ENCODE peak calls at places on chromosomes 12 and 14, in nine cellular contexts. One of them, this sample, is unnamed.

GRCh38 chr14:60563113-60563512 is 54.2 kb downstream of the SIX6 start:
- DNase-seq in tibial nerve: no peak
- DNase-seq in ovary: no peak
- DNase-seq in sigmoid colon: no peak
- DNase-seq in prostate gland: no peak
- DNase-seq in stomach: no peak
- DNase-seq in transverse colon: no peak
- DNase-seq in A549: no peak
- DNase-seq in heart left ventricle: no peak
- DNase-seq in this sample: no peak

GRCh38 chr12:68481181-68481941 is 129.3 kb upstream of the RAP1B start:
- DNase-seq in sigmoid colon: no peak
- DNase-seq in A549: no peak
- DNase-seq in ovary: no peak
- DNase-seq in heart left ventricle: no peak
- DNase-seq in transverse colon: no peak
- DNase-seq in tibial nerve: no peak
- DNase-seq in stomach: no peak
- DNase-seq in prostate gland: no peak
- DNase-seq in this sample: no peak

GRCh38 chr12:89239534-89239933 is 112.8 kb downstream of the DUSP6 start:
- DNase-seq in stomach: no peak
- DNase-seq in ovary: no peak
- DNase-seq in prostate gland: no peak
- DNase-seq in sigmoid colon: no peak
- DNase-seq in tibial nerve: no peak
- DNase-seq in transverse colon: no peak
- DNase-seq in A549: no peak
- DNase-seq in heart left ventricle: no peak
- DNase-seq in this sample: no peak

GRCh38 chr12:104490221-104490620 is 33.5 kb downstream of the CHST11 start:
- DNase-seq in sigmoid colon: no peak
- DNase-seq in tibial nerve: no peak
- DNase-seq in ovary: no peak
- DNase-seq in A549: no peak
- DNase-seq in heart left ventricle: no peak
- DNase-seq in prostate gland: no peak
- DNase-seq in stomach: no peak
- DNase-seq in transverse colon: no peak
- DNase-seq in this sample: peak

GRCh38 chr12:104279164-104279563 is 24.4 kb upstream of the EID3 start:
- DNase-seq in A549: no peak
- DNase-seq in sigmoid colon: no peak
- DNase-seq in ovary: no peak
- DNase-seq in tibial nerve: no peak
- DNase-seq in stomach: no peak
- DNase-seq in prostate gland: no peak
- DNase-seq in heart left ventricle: no peak
- DNase-seq in transverse colon: no peak
- DNase-seq in this sample: no peak

GRCh38 chr14:100246809-100247428 is 8.0 kb downstream of the YY1 start:
- DNase-seq in sigmoid colon: no peak
- DNase-seq in stomach: no peak
- DNase-seq in prostate gland: no peak
- DNase-seq in tibial nerve: no peak
- DNase-seq in heart left ventricle: no peak
- DNase-seq in ovary: no peak
- DNase-seq in A549: peak
- DNase-seq in transverse colon: no peak
- DNase-seq in this sample: no peak

GRCh38 chr12:43797561-43798217 is 8.4 kb downstream of the TWF1 start:
- DNase-seq in tibial nerve: no peak
- DNase-seq in heart left ventricle: no peak
- DNase-seq in A549: no peak
- DNase-seq in ovary: no peak
- DNase-seq in transverse colon: no peak
- DNase-seq in sigmoid colon: no peak
- DNase-seq in stomach: no peak
- DNase-seq in prostate gland: no peak
- DNase-seq in this sample: no peak

GRCh38 chr12:105977256-105978051 is 161.3 kb downstream of the NUAK1 start:
- DNase-seq in tibial nerve: no peak
- DNase-seq in ovary: no peak
- DNase-seq in prostate gland: no peak
- DNase-seq in heart left ventricle: no peak
- DNase-seq in A549: no peak
- DNase-seq in transverse colon: no peak
- DNase-seq in stomach: no peak
- DNase-seq in sigmoid colon: no peak
- DNase-seq in this sample: no peak

GRCh38 chr12:118398878-118399277 is 22.5 kb downstream of the SUDS3 start:
- DNase-seq in ovary: no peak
- DNase-seq in transverse colon: no peak
- DNase-seq in stomach: no peak
- DNase-seq in tibial nerve: no peak
- DNase-seq in sigmoid colon: no peak
- DNase-seq in A549: no peak
- DNase-seq in prostate gland: no peak
- DNase-seq in heart left ventricle: no peak
- DNase-seq in this sample: no peak

GRCh38 chr12:76763746-76764675 is at the start of gene ZDHHC17:
- DNase-seq in heart left ventricle: peak
- DNase-seq in tibial nerve: peak
- DNase-seq in ovary: peak
- DNase-seq in prostate gland: peak
- DNase-seq in stomach: peak
- DNase-seq in A549: peak
- DNase-seq in sigmoid colon: peak
- DNase-seq in transverse colon: peak
- DNase-seq in this sample: peak

GRCh38 chr12:20395791-20396550 is 27.6 kb downstream of the PDE3A start:
- DNase-seq in prostate gland: no peak
- DNase-seq in sigmoid colon: no peak
- DNase-seq in tibial nerve: no peak
- DNase-seq in transverse colon: no peak
- DNase-seq in heart left ventricle: peak
- DNase-seq in stomach: no peak
- DNase-seq in ovary: no peak
- DNase-seq in A549: no peak
- DNase-seq in this sample: no peak

GRCh38 chr14:104221636-104222375 is 83.4 kb downstream of the KIF26A start:
- DNase-seq in stomach: no peak
- DNase-seq in heart left ventricle: no peak
- DNase-seq in A549: no peak
- DNase-seq in sigmoid colon: peak
- DNase-seq in transverse colon: no peak
- DNase-seq in ovary: no peak
- DNase-seq in prostate gland: no peak
- DNase-seq in tibial nerve: no peak
- DNase-seq in this sample: no peak

GRCh38 chr12:109760930-109761630 is 47.5 kb downstream of the FAM222A start:
- DNase-seq in stomach: peak
- DNase-seq in heart left ventricle: no peak
- DNase-seq in tibial nerve: no peak
- DNase-seq in A549: no peak
- DNase-seq in ovary: peak
- DNase-seq in prostate gland: no peak
- DNase-seq in sigmoid colon: peak
- DNase-seq in transverse colon: no peak
- DNase-seq in this sample: peak

GRCh38 chr14:45651906-45652305 is 398.9 kb upstream of the MIS18BP1 start:
- DNase-seq in heart left ventricle: no peak
- DNase-seq in sigmoid colon: no peak
- DNase-seq in A549: no peak
- DNase-seq in stomach: no peak
- DNase-seq in tibial nerve: no peak
- DNase-seq in ovary: no peak
- DNase-seq in transverse colon: no peak
- DNase-seq in prostate gland: no peak
- DNase-seq in this sample: no peak

GRCh38 chr12:124595444-124595843 is 28.0 kb upstream of the NCOR2 start:
- DNase-seq in prostate gland: no peak
- DNase-seq in ovary: no peak
- DNase-seq in transverse colon: no peak
- DNase-seq in tibial nerve: no peak
- DNase-seq in A549: no peak
- DNase-seq in heart left ventricle: no peak
- DNase-seq in stomach: no peak
- DNase-seq in sigmoid colon: no peak
- DNase-seq in this sample: no peak

GRCh38 chr12:124603143-124603542 is 35.7 kb upstream of the NCOR2 start:
- DNase-seq in A549: no peak
- DNase-seq in heart left ventricle: no peak
- DNase-seq in prostate gland: no peak
- DNase-seq in stomach: no peak
- DNase-seq in ovary: no peak
- DNase-seq in tibial nerve: no peak
- DNase-seq in sigmoid colon: no peak
- DNase-seq in transverse colon: no peak
- DNase-seq in this sample: no peak

GRCh38 chr12:124601699-124602098 is 34.3 kb upstream of the NCOR2 start:
- DNase-seq in stomach: no peak
- DNase-seq in heart left ventricle: no peak
- DNase-seq in transverse colon: no peak
- DNase-seq in A549: no peak
- DNase-seq in sigmoid colon: no peak
- DNase-seq in ovary: no peak
- DNase-seq in prostate gland: no peak
- DNase-seq in tibial nerve: no peak
- DNase-seq in this sample: no peak

GRCh38 chr12:124597041-124597440 is 29.6 kb upstream of the NCOR2 start:
- DNase-seq in A549: no peak
- DNase-seq in tibial nerve: no peak
- DNase-seq in sigmoid colon: no peak
- DNase-seq in transverse colon: no peak
- DNase-seq in ovary: no peak
- DNase-seq in heart left ventricle: no peak
- DNase-seq in prostate gland: no peak
- DNase-seq in stomach: no peak
- DNase-seq in this sample: no peak

GRCh38 chr12:124599074-124599999 is 31.9 kb upstream of the NCOR2 start:
- DNase-seq in tibial nerve: no peak
- DNase-seq in transverse colon: no peak
- DNase-seq in A549: no peak
- DNase-seq in stomach: no peak
- DNase-seq in prostate gland: no peak
- DNase-seq in ovary: no peak
- DNase-seq in sigmoid colon: no peak
- DNase-seq in heart left ventricle: no peak
- DNase-seq in this sample: no peak
- TF ChIP-seq CTCF in tibial nerve: no peak
- TF ChIP-seq CTCF in transverse colon: no peak
- TF ChIP-seq CTCF in A549: no peak
- TF ChIP-seq CTCF in stomach: no peak
- TF ChIP-seq CTCF in prostate gland: no peak
- TF ChIP-seq CTCF in ovary: no peak
- TF ChIP-seq CTCF in sigmoid colon: no peak
- TF ChIP-seq CTCF in heart left ventricle: no peak
- TF ChIP-seq CTCF in this sample: peak

GRCh38 chr12:96489392-96490056 is at the start of gene CFAP54:
- DNase-seq in ovary: peak
- DNase-seq in heart left ventricle: peak
- DNase-seq in stomach: peak
- DNase-seq in transverse colon: peak
- DNase-seq in tibial nerve: peak
- DNase-seq in prostate gland: peak
- DNase-seq in sigmoid colon: peak
- DNase-seq in A549: peak
- DNase-seq in this sample: peak
- H3K27ac ChIP-seq in ovary: peak
- H3K27ac ChIP-seq in heart left ventricle: no peak
- H3K27ac ChIP-seq in stomach: peak
- H3K27ac ChIP-seq in transverse colon: peak
- H3K27ac ChIP-seq in tibial nerve: peak
- H3K27ac ChIP-seq in prostate gland: no peak
- H3K27ac ChIP-seq in sigmoid colon: peak
- H3K27ac ChIP-seq in A549: peak
- H3K27ac ChIP-seq in this sample: no peak

DNA sequence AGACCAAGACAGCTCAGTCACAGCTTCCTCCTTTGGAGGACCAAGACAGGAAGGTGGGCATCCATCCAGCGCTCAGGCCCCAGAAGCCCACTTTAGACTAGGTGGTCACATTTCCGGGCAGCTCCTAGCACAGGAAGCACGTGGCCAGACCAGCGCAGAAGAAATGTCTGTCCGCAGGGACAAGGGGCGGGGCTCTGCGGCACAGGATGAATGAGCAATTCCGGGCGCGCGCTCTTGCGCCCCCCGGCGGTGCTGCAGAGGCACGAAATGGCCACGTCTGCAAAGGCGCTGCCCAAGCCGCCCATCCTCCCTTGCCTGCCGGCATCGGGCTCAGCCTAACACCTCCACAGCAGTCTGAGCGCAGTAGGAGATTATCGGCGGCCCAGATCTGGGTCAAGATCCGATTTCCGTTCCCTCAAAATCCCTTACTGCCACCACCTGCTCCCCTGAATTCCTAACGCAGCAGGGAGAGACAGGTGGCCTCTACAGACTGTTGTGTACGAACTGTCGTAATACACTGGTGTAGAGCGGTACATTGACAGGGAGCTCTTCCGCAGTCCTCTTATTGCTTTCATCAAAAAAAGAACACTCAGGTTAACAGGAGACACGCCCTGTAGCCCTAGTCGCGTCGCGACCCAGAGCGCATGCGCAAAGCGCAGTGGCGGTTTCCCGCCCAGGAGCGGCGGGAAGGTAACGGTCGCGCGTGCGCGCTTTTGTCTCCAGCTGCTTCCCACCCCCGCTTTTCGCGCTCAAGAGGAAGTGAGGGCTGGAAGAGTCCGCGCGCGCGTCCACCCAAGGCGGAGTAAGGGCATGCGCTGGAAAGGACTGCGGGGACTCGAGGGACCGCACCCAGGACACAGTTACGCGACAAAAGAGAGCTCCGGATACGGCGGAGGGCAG is 794 bp downstream of the TUBA1B start:
- DNase-seq in transverse colon: peak
- DNase-seq in A549: peak
- DNase-seq in stomach: peak
- DNase-seq in tibial nerve: peak
- DNase-seq in heart left ventricle: peak
- DNase-seq in prostate gland: peak
- DNase-seq in sigmoid colon: peak
- DNase-seq in ovary: peak
- DNase-seq in this sample: peak
- TF ChIP-seq POLR2A in transverse colon: peak
- TF ChIP-seq POLR2A in A549: peak
- TF ChIP-seq POLR2A in stomach: no peak
- TF ChIP-seq POLR2A in tibial nerve: peak
- TF ChIP-seq POLR2A in heart left ventricle: no peak
- TF ChIP-seq POLR2A in prostate gland: peak
- TF ChIP-seq POLR2A in sigmoid colon: no peak
- TF ChIP-seq POLR2A in ovary: peak
- TF ChIP-seq POLR2A in this sample: peak

DNA sequence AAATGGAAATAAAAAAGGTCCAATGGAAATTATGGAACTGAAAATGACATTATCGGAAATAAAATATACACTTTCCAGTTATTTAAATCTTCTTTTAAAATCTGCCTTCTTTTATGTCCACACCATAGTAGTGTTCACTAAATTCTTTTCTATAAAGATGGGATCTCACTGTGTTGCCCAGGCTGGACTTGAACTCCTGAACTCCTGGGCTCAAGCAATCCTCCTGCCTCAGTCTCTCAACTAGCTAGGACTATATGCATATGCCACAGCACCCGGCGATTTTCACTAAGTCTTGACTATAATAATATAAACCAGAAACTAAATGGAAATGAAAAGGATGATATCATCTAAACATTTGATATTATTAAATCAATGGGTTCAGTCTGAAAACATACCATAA is 188.4 kb downstream of the MED13L start:
- DNase-seq in ovary: no peak
- DNase-seq in A549: no peak
- DNase-seq in sigmoid colon: no peak
- DNase-seq in tibial nerve: no peak
- DNase-seq in transverse colon: no peak
- DNase-seq in stomach: no peak
- DNase-seq in prostate gland: no peak
- DNase-seq in heart left ventricle: no peak
- DNase-seq in this sample: no peak
- TF ChIP-seq CTCF in ovary: no peak
- TF ChIP-seq CTCF in A549: no peak
- TF ChIP-seq CTCF in sigmoid colon: no peak
- TF ChIP-seq CTCF in tibial nerve: no peak
- TF ChIP-seq CTCF in transverse colon: no peak
- TF ChIP-seq CTCF in stomach: no peak
- TF ChIP-seq CTCF in prostate gland: no peak
- TF ChIP-seq CTCF in heart left ventricle: no peak
- TF ChIP-seq CTCF in this sample: no peak